ENCODE peak calls at places on chromosomes 6 and 20, in ten cellular contexts. C is fibroblast of lung, M is AG10803, L is adrenal gland, W is MCF 10A, A is GM13977, D is fibroblast of pulmonary artery, J is astrocyte of the spinal cord, H is progenitor cell of endocrine pancreas, U is PC-3. E is an unnamed sample.

GRCh38 chr6:110395221-110395620 is 20.2 kb downstream of the DDO start:
- DNase-seq in C (no peak), M (no peak), L (peak; percentile 59), W (no peak), A (no peak), D (no peak), J (no peak), H (no peak), U (no peak), E (no peak)

GRCh38 chr20:50987493-50988210 is 29.0 kb downstream of the MOCS3 start:
- DNase-seq in C (peak; percentile 77), M (peak; percentile 86), L (peak; percentile 82), W (peak; percentile 90), A (peak; percentile 73), D (peak; percentile 93), J (peak; percentile 89), H (peak; percentile 69), U (peak; percentile 99), E (peak; percentile 91)

GRCh38 chr20:57065646-57066045 is 200.8 kb downstream of the BMP7 start:
- DNase-seq in C (peak; percentile 67), M (peak; percentile 55), L (no peak), W (no peak), A (no peak), D (no peak), J (peak; percentile 25), H (no peak), U (no peak), E (peak; percentile 48)

GRCh38 chr6:168908887-168909286 is 344.8 kb downstream of the THBS2 start:
- DNase-seq in C (peak; percentile 74), M (peak; percentile 81), L (no peak), W (peak; percentile 23), A (no peak), D (peak; percentile 75), J (peak; percentile 53), H (no peak), U (no peak), E (peak; percentile 76)

GRCh38 chr20:48194578-48194977 is 409.3 kb upstream of the SULF2 start:
- DNase-seq in C (no peak), M (no peak), L (no peak), W (no peak), A (no peak), D (no peak), J (no peak), H (no peak), U (no peak), E (no peak)

GRCh38 chr6:90454835-90455427 is 131.9 kb downstream of the MAP3K7 start:
- DNase-seq in C (no peak), M (no peak), L (no peak), W (no peak), A (no peak), D (no peak), J (no peak), H (no peak), U (peak; percentile 75), E (no peak)

GRCh38 chr20:2314759-2315439 is 19.1 kb downstream of the TGM3 start:
- DNase-seq in C (peak; percentile 97), M (peak; percentile 96), L (peak; percentile 42), W (peak; percentile 95), A (no peak), D (peak; percentile 55), J (peak; percentile 76), H (no peak), U (peak; percentile 30), E (peak; percentile 76)

GRCh38 chr6:2959909-2960719 is 11.3 kb downstream of the SERPINB6 start:
- DNase-seq in C (peak; percentile 87), M (peak; percentile 83), L (no peak), W (no peak), A (no peak), D (peak; percentile 71), J (peak; percentile 61), H (no peak), U (peak; percentile 92), E (peak; percentile 52)

GRCh38 chr6:13355043-13355945 is 27.0 kb upstream of the TBC1D7 start:
- DNase-seq in C (peak; percentile 100), M (peak; percentile 98), L (no peak), W (peak; percentile 69), A (no peak), D (peak; percentile 96), J (peak; percentile 97), H (no peak), U (peak; percentile 95), E (peak; percentile 96)

GRCh38 chr6:105485456-105485855 is 82.6 kb upstream of the PREP start:
- DNase-seq in C (no peak), M (no peak), L (no peak), W (no peak), A (no peak), D (no peak), J (no peak), H (no peak), U (no peak), E (no peak)

GRCh38 chr20:61723538-61724257 is 342.0 kb downstream of the TAF4 start:
- DNase-seq in C (no peak), M (no peak), L (no peak), W (no peak), A (no peak), D (no peak), J (no peak), H (no peak), U (no peak), E (no peak)

GRCh38 chr6:3746119-3746691 is 5.3 kb downstream of the PXDC1 start:
- DNase-seq in C (no peak), M (no peak), L (no peak), W (no peak), A (no peak), D (no peak), J (no peak), H (no peak), U (no peak), E (no peak)

GRCh38 chr6:17580518-17581048 is 19.5 kb upstream of the FAM8A1 start:
- DNase-seq in C (peak; percentile 55), M (peak; percentile 34), L (peak; percentile 45), W (no peak), A (no peak), D (peak; percentile 40), J (peak; percentile 56), H (peak; percentile 30), U (peak; percentile 42), E (peak; percentile 37)

GRCh38 chr6:17585766-17586502 is 14.2 kb upstream of the FAM8A1 start:
- DNase-seq in C (peak; percentile 8), M (no peak), L (no peak), W (no peak), A (no peak), D (no peak), J (no peak), H (no peak), U (peak; percentile 74), E (no peak)

GRCh38 chr6:17588011-17588410 is 12.1 kb upstream of the FAM8A1 start:
- DNase-seq in C (no peak), M (no peak), L (no peak), W (no peak), A (no peak), D (no peak), J (no peak), H (no peak), U (no peak), E (no peak)

GRCh38 chr6:17583811-17584210 is 16.3 kb upstream of the FAM8A1 start:
- DNase-seq in C (peak; percentile 44), M (peak; percentile 59), L (peak; percentile 24), W (no peak), A (no peak), D (peak; percentile 64), J (no peak), H (no peak), U (no peak), E (peak; percentile 52)

GRCh38 chr6:17584241-17584803 is 15.8 kb upstream of the FAM8A1 start:
- DNase-seq in C (peak; percentile 72), M (peak; percentile 83), L (peak; percentile 59), W (peak; percentile 77), A (peak; percentile 71), D (peak; percentile 89), J (peak; percentile 88), H (no peak), U (peak; percentile 75), E (peak; percentile 86)
- TF ChIP-seq CTCF in C (peak; percentile 84), M (peak; percentile 68), L (peak; percentile 89), W (peak; percentile 72), A (peak; percentile 52), D (peak; percentile 73), J (peak; percentile 58), H (peak; percentile 81), U (peak; percentile 96), E (peak; percentile 70)

GRCh38 chr6:88963139-88964090 is at the start of gene RNGTT:
- DNase-seq in C (peak; percentile 97), M (peak; percentile 97), L (peak; percentile 99), W (peak; percentile 99), A (peak; percentile 97), D (peak; percentile 97), J (peak; percentile 98), H (peak; percentile 97), U (peak; percentile 93), E (peak; percentile 97)
- TF ChIP-seq CTCF in C (no peak), M (no peak), L (no peak), W (no peak), A (peak; percentile 5), D (no peak), J (no peak), H (no peak), U (no peak), E (no peak)

DNA sequence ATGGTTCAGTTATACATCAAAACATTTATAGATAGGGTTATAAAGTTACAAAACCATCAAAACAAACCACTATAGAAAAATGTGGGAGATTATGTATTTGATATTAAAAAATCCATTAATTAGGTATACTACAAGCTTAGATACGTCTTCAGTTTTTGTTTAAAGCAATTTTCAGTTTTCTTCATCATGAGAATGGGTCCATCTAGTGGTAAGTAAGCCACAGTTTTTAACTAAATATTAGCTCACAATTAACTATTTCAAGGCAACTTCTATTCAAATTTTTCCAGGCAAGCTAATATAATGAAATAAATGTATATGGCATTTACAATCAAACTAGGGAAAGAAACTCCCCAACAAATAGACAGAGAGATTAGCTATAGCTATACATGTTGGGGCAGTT is 44.4 kb downstream of the RNGTT start:
- DNase-seq in C (no peak), M (no peak), L (no peak), W (peak; percentile 4), A (no peak), D (peak; percentile 17), J (no peak), H (no peak), U (no peak), E (no peak)
- TF ChIP-seq CTCF in C (no peak), M (peak; percentile 41), L (peak; percentile 29), W (peak; percentile 11), A (peak; percentile 37), D (peak; percentile 31), J (peak; percentile 31), H (peak; percentile 26), U (peak; percentile 51), E (peak; percentile 31)

DNA sequence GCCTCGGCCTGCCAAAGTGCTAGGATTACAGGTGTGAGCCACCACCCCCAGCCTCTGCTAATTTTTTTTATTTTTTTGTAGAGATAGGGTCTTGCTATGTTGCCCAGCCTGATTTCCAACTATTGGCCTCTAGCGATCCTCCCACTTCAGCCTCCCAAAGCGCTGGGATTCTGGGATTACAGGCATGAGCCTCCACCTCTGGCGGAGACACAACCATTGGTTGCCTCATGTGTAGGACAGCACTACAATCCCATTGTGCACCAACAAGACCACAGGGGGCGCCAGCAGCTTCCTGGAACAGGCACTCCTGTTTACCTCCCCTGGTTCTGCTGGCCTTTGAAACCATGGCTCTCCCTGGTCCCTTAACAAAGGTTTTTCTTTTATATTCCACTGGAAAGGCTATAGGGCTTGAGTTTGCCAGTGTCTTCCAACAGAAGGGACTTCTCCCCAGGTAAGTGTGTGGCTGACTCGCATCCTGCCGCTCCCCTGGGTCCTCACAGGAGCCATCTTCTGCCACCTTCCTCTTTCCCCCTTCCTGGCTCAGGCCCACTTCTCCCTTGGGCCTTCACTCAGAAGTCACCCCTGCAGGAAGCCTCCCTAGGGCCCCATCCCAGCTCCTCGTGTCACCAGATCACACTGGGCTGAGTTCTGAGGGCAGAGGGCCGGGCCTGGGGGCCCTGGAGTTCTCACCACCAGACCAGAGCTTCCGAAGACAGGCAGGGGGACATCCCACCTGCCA is 39.2 kb upstream of the TLDC2 start:
- DNase-seq in C (no peak), M (peak; percentile 34), L (peak; percentile 87), W (peak; percentile 69), A (peak; percentile 79), D (peak; percentile 60), J (peak; percentile 47), H (no peak), U (peak; percentile 64), E (peak; percentile 62)
- TF ChIP-seq CTCF in C (peak; percentile 26), M (peak; percentile 42), L (peak; percentile 32), W (peak; percentile 27), A (peak; percentile 79), D (peak; percentile 49), J (peak; percentile 48), H (peak; percentile 52), U (peak; percentile 67), E (peak; percentile 61)